ENCODE peak calls at places on chromosomes 3 and 15, in seven cellular contexts. I is HCT116, A is PC-3, K is GM23248, Q is MM.1S, D is GM23338, E is hepatocyte. G is an unnamed sample.

GRCh38 chr3:192409838-192410683 is 317.3 kb downstream of the FGF12 start:
- DNase-seq in I (no peak), Q (peak), E (peak), D (peak), A (no peak), K (peak), G (peak)

GRCh38 chr3:114866430-114866829 is 280.7 kb downstream of the ZBTB20 start:
- DNase-seq in I (no peak), D (peak), A (no peak), E (no peak), Q (no peak), K (no peak), G (no peak)

GRCh38 chr3:31704651-31705179 is 172.0 kb downstream of the STT3B start:
- DNase-seq in E (peak), K (peak), I (peak), Q (no peak), A (peak), D (no peak), G (no peak)

GRCh38 chr3:102444101-102444500 is 9.3 kb downstream of the ZPLD1 start:
- DNase-seq in K (peak), A (no peak), E (no peak), Q (no peak), I (no peak), D (no peak), G (no peak)

GRCh38 chr3:4495294-4496110 is 2.4 kb downstream of the ITPR1 start:
- DNase-seq in K (no peak), A (no peak), D (no peak), I (no peak), E (no peak), Q (no peak), G (no peak)

GRCh38 chr3:188634285-188634684 is 480.3 kb downstream of the LPP start:
- DNase-seq in E (no peak), A (no peak), I (no peak), K (no peak), D (no peak), Q (no peak), G (no peak)

GRCh38 chr3:101189786-101190185 is 130.6 kb downstream of the IMPG2 start:
- DNase-seq in Q (no peak), D (no peak), A (peak), I (no peak), K (peak), E (no peak), G (no peak)

GRCh38 chr15:30065025-30065801 is 17.5 kb upstream of the GOLGA8J start:
- DNase-seq in A (peak), Q (no peak), K (peak), D (no peak), E (no peak), I (no peak), G (no peak)

GRCh38 chr15:57675481-57676181 is 30.9 kb upstream of the POLR2M start:
- DNase-seq in A (peak), I (no peak), K (no peak), Q (no peak), D (no peak), E (peak), G (no peak)

GRCh38 chr3:46887980-46888494 is 10.5 kb downstream of the PTH1R start:
- DNase-seq in K (no peak), E (no peak), I (no peak), A (no peak), D (peak), Q (no peak), G (peak)

GRCh38 chr3:179158336-179159039 is 10.3 kb downstream of the PIK3CA start:
- DNase-seq in D (no peak), K (no peak), A (no peak), Q (no peak), E (no peak), I (no peak), G (no peak)

GRCh38 chr3:15309662-15310335 is 22.6 kb downstream of the SH3BP5 start:
- DNase-seq in I (no peak), A (peak), E (no peak), Q (no peak), D (no peak), K (peak), G (no peak)

GRCh38 chr3:188978772-188979171 is 193.0 kb upstream of the TPRG1 start:
- DNase-seq in Q (no peak), D (peak), I (no peak), E (peak), A (peak), K (peak), G (no peak)

GRCh38 chr15:63870043-63870394 is 36.3 kb upstream of the HERC1 start:
- DNase-seq in A (peak), E (no peak), I (no peak), K (peak), Q (no peak), D (no peak), G (no peak)

GRCh38 chr15:42491540-42492225 is 742 bp upstream of the ZNF106 start:
- DNase-seq in D (no peak), E (peak), I (no peak), Q (no peak), K (peak), A (peak), G (no peak)

GRCh38 chr15:57743424-57743823 is 36.9 kb downstream of the POLR2M start:
- DNase-seq in D (peak), E (no peak), K (no peak), A (peak), Q (peak), I (no peak), G (peak)

GRCh38 chr15:39273805-39274411 is 307.0 kb upstream of the THBS1 start:
- DNase-seq in D (no peak), A (peak), Q (no peak), K (no peak), I (no peak), E (peak), G (no peak)

GRCh38 chr3:162525052-162525451 is 1028.4 kb downstream of the OTOL1 start:
- DNase-seq in Q (no peak), I (no peak), E (peak), K (peak), A (no peak), D (no peak), G (no peak)

GRCh38 chr3:70980646-70981031 is 602.9 kb downstream of the FOXP1 start:
- DNase-seq in I (no peak), E (no peak), K (no peak), D (no peak), Q (peak), A (no peak), G (no peak)

GRCh38 chr3:124360626-124361025 is 368.7 kb upstream of the ROPN1 start:
- DNase-seq in I (no peak), K (no peak), E (no peak), D (peak), A (no peak), Q (no peak), G (peak)

GRCh38 chr3:37072892-37073291 is 79.6 kb downstream of the MLH1 start:
- DNase-seq in A (peak), E (peak), I (no peak), D (no peak), K (peak), Q (peak), G (no peak)

GRCh38 chr15:84588053-84588874 is 12.5 kb upstream of the ZSCAN2 start:
- DNase-seq in I (peak), K (peak), Q (peak), E (peak), D (peak), A (peak), G (peak)

GRCh38 chr15:31303434-31304073 is 23.1 kb upstream of the KLF13 start:
- DNase-seq in I (no peak), A (no peak), E (no peak), Q (no peak), D (peak), K (peak), G (peak)

GRCh38 chr15:75347222-75348033 is 589 bp downstream of the NEIL1 start:
- DNase-seq in E (peak), Q (peak), A (peak), D (peak), I (peak), K (peak), G (peak)

GRCh38 chr3:164608554-164609276 is 469.6 kb downstream of the SI start:
- DNase-seq in A (no peak), D (no peak), Q (peak), I (no peak), E (no peak), K (no peak), G (no peak)

GRCh38 chr3:117512975-117513374 is 803.4 kb downstream of the TUSC7 start:
- DNase-seq in I (no peak), E (no peak), A (no peak), D (no peak), K (peak), Q (no peak), G (no peak)

GRCh38 chr3:158107508-158108095 is 1.4 kb upstream of the SHOX2 start:
- DNase-seq in I (no peak), K (no peak), E (no peak), Q (no peak), D (no peak), A (no peak), G (no peak)

DNA sequence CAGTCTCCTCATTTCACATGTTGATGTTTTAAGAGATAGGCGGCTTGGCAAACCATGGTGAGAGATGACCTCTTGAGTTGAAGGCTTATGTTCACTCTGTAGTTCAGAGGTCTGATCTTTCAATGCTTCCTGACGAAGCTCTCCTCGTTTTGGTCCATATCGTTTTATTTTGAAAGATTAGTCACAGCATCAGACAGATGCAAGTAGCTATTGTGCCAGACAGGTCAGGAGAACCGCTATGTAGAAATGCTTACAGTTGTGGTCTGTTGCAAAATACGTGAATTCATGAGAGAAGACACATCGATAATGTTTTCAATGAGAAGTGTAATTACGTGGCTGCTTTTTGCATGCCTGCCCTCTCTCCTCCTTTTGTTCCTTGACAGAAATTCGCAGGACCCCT is 47.5 kb downstream of the CHL1 start:
- DNase-seq in Q (no peak), D (no peak), E (no peak), K (no peak), A (no peak), I (no peak), G (no peak)
- TF ChIP-seq EZH2phosphoT487 in Q (no peak), D (no peak), E (no peak), K (no peak), A (no peak), I (no peak), G (no peak)

GRCh38 chr3:171058873-171059603 is 32.5 kb upstream of the SLC2A2 start:
- DNase-seq in E (no peak), D (no peak), K (no peak), A (no peak), I (no peak), Q (no peak), G (no peak)

GRCh38 chr3:171056528-171056927 is 30.0 kb upstream of the SLC2A2 start:
- DNase-seq in A (peak), I (no peak), Q (no peak), K (peak), E (no peak), D (no peak), G (no peak)

GRCh38 chr3:171059978-171060377 is 33.5 kb upstream of the SLC2A2 start:
- DNase-seq in A (no peak), Q (no peak), K (no peak), I (no peak), E (no peak), D (no peak), G (no peak)

GRCh38 chr3:171057075-171057474 is 30.6 kb upstream of the SLC2A2 start:
- DNase-seq in A (no peak), I (no peak), E (no peak), D (no peak), K (no peak), Q (no peak), G (no peak)

GRCh38 chr3:171058058-171058457 is 31.5 kb upstream of the SLC2A2 start:
- DNase-seq in Q (no peak), K (peak), E (no peak), A (peak), D (no peak), I (no peak), G (no peak)
- TF ChIP-seq EZH2 in Q (no peak), K (no peak), E (no peak), A (no peak), D (no peak), I (no peak), G (no peak)

GRCh38 chr3:112084980-112085697 is 1.1 kb upstream of the C3orf52 start:
- DNase-seq in Q (no peak), E (peak), K (no peak), A (peak), I (no peak), D (no peak), G (no peak)
- TF ChIP-seq EZH2phosphoT487 in Q (no peak), E (no peak), K (no peak), A (no peak), I (no peak), D (no peak), G (no peak)

DNA sequence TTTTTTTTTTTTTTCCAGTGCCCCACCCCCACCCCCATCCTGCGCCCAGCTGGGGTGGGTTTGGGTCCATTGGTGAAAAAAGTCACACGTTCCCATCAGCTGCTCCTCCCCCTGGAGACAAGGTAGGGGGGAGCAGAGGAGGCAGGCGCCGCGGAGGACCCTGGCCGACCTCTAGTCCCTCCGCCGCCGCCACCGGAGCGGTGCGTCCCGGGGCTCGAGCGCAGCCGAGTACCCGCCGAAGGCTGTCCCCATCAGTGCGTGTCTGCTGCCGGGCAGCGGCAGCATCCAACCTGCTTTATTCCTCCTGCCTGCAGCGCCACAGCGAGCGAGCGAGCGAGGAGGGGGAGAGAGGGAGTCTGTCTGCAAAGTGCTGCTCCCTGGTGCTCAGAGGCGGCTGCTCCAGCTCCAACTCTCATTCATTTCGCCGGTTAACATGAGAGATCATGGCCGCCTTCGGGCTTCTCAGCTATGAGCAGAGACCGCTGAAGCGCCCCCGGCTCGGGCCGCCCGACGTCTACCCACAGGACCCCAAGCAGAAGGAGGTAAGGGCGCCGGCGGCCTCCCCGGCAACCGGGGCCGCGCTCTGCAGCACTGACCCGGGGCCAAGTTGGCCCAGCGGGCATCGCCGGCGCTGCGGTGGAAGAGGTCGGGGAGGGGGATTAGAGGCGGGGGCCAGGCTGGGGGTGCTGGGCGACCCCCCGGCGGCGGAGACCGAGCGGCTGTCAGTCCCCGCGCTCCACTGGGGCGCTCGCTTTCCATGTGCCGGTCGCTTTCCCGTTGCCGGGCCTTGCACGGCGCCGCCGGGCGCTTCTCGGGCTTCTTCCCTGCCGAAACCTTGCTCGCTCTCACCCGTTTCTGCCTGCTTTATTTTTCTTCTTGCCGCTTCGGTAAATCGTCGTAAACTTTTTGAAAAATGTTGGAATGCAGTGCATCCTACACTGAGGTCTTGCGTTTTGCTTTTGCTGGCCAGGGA is 1.3 kb downstream of the MED12L start:
- DNase-seq in A (peak), K (peak), I (peak), D (peak), Q (peak), E (peak), G (peak)
- TF ChIP-seq EZH2 in A (peak), K (peak), I (no peak), D (no peak), Q (no peak), E (no peak), G (peak)

DNA sequence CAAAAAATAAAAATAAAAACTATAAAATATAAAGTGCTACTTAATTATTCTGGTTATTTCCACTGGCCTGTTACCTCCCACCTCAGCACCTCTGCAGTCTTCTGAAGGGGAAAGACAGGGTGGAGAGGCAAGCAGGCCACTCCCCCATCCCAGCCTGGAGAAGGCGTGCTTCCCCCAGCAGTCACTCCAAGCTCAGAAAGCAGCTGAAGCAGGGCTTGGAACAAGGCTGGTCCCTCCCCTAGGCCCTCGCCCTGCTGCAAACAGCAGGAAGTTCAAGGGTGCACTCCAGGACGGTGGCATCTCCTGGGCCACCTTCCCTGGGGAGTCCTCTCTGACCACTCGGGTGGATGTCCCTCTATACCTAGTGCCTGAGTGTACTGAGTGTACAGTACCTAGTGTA is 21.4 kb downstream of the CACNA2D2 start:
- DNase-seq in A (no peak), Q (no peak), K (no peak), I (no peak), E (no peak), D (no peak), G (no peak)
- TF ChIP-seq EZH2phosphoT487 in A (no peak), Q (no peak), K (no peak), I (no peak), E (no peak), D (no peak), G (no peak)

DNA sequence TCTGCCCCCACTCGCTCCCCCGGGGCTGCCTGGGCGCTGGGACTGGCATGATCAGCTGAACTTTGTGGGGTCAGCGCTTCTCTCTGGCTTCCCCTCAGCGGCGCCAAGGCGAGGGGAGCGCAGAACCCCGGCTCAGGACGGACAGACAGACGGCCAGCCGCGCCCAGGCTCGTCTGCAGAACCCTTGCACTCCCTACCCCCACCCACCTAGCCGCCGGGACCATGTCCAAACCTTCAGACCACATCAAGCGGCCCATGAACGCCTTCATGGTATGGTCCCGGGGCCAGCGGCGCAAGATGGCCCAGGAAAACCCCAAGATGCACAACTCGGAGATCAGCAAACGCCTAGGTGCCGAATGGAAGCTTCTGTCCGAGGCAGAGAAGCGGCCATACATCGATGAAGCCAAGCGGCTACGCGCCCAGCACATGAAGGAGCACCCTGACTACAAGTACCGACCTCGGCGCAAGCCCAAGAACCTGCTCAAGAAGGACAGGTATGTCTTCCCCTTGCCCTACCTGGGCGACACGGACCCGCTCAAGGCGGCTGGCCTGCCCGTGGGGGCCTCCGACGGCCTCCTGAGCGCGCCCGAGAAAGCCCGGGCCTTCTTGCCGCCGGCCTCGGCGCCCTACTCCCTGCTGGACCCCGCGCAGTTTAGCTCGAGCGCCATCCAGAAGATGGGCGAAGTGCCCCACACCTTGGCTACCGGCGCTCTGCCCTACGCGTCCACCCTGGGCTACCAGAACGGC is 621 bp downstream of the SOX14 start:
- DNase-seq in Q (no peak), I (no peak), E (no peak), D (peak), K (no peak), A (no peak), G (peak)
- TF ChIP-seq EZH2 in Q (no peak), I (no peak), E (peak), D (peak), K (peak), A (no peak), G (peak)

GRCh38 chr15:68783226-68784054 is 37.3 kb downstream of the ANP32A start:
- DNase-seq in A (peak), Q (peak), K (no peak), E (peak), D (peak), I (peak), G (peak)
- TF ChIP-seq EZH2phosphoT487 in A (no peak), Q (no peak), K (no peak), E (no peak), D (no peak), I (no peak), G (no peak)

GRCh38 chr15:96418146-96418545 is 87.6 kb downstream of the NR2F2 start:
- DNase-seq in E (no peak), A (no peak), K (no peak), I (no peak), D (no peak), Q (no peak), G (no peak)

GRCh38 chr15:96415513-96416217 is 85.2 kb downstream of the NR2F2 start:
- DNase-seq in A (no peak), Q (no peak), I (no peak), K (no peak), E (no peak), D (no peak), G (no peak)

GRCh38 chr15:96416218-96416933 is 85.9 kb downstream of the NR2F2 start:
- DNase-seq in D (peak), Q (no peak), E (no peak), I (no peak), K (no peak), A (no peak), G (peak)

GRCh38 chr15:96417760-96418130 is 87.2 kb downstream of the NR2F2 start:
- DNase-seq in I (no peak), A (no peak), D (no peak), Q (no peak), K (no peak), E (no peak), G (no peak)

DNA sequence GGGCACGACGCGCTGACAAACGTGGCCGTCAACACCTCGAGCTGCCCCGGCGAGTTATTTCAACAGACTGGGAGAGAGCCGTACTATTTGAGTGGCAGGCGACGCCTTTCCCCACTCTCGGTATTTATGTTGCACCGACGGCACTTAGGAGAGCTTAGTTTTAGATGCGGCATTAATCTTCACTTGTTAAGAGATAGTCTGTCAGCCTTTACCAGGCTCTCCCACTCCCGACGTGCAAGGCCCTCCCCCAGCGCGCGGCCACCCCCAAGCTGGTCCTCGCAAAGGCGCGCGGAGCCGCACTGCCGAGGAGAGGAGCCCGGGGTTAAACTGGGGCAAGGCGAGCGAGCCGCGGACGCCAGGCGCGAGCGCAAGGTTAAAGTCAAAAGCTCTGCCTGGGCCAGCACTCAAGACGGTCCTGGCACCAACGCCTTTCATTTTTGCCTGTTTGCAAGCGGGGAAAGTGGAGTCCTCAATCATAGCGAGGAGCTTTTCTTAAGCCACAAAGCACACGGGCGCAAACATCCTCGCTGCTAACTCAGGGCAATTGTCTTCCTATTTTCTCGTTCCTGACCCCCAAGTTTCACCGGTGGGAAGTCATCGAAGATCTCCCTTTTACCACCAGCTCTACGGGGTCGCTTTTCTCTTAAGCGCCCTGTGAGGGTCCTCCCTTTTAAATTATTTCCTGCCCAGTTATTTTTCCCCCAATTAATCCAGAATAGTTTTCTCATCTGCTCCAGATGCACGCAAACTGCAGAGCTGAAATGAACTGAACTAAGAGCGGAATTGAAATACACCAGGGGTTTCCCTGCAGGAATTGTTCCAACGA is 86.6 kb downstream of the NR2F2 start:
- DNase-seq in A (no peak), D (peak), E (no peak), I (no peak), Q (no peak), K (peak), G (peak)
- TF ChIP-seq EZH2 in A (no peak), D (peak), E (peak), I (no peak), Q (no peak), K (peak), G (peak)